ENCODE peak calls at places on chromosomes 4 and X, in six cellular contexts. T is MV-4-11; U is T follicular helper cell; I is T-helper 1 cell; W is CD8-positive, alpha-beta T cell; R is COR-L47. J is an unnamed sample.

GRCh38 chrX:136318895-136319597 is 18.3 kb downstream of the ADGRG4 start:
- DNase-seq in T (no peak), U (no peak), I (no peak), W (no peak), R (no peak), J (no peak)

GRCh38 chr4:31246856-31247255 is 526.7 kb downstream of the PCDH7 start:
- DNase-seq in T (no peak), U (no peak), I (no peak), W (no peak), R (no peak), J (no peak)

GRCh38 chrX:108018659-108019381 is 26.0 kb upstream of the VSIG1 start:
- DNase-seq in T (no peak), U (peak; percentile 39), I (peak; percentile 32), W (peak; percentile 40), R (no peak), J (no peak)

GRCh38 chr4:3491681-3492405 is 28.7 kb downstream of the DOK7 start:
- DNase-seq in T (no peak), U (no peak), I (no peak), W (no peak), R (no peak), J (no peak)

GRCh38 chr4:169070071-169070894 is 60.2 kb upstream of the CBR4 start:
- DNase-seq in T (no peak), U (no peak), I (no peak), W (no peak), R (peak; percentile 92), J (no peak)

GRCh38 chr4:55947254-55947882 is 1.4 kb upstream of the CEP135 start:
- DNase-seq in T (peak; percentile 96), U (no peak), I (no peak), W (no peak), R (no peak), J (no peak)

GRCh38 chrX:41559662-41560061 is 112.5 kb downstream of the NYX start:
- DNase-seq in T (no peak), U (no peak), I (no peak), W (peak; percentile 10), R (no peak), J (peak; percentile 7)

GRCh38 chr4:76996445-76996844 is 46.9 kb downstream of the SEPTIN11 start:
- DNase-seq in T (no peak), U (no peak), I (no peak), W (no peak), R (no peak), J (no peak)

GRCh38 chr4:122331195-122331594 is 47.6 kb upstream of the ADAD1 start:
- DNase-seq in T (no peak), U (no peak), I (no peak), W (no peak), R (no peak), J (no peak)

GRCh38 chr4:123349401-123350190 is 47.0 kb upstream of the SPRY1 start:
- DNase-seq in T (no peak), U (no peak), I (no peak), W (no peak), R (no peak), J (no peak)